ENCODE peak calls at places on chromosome 4, in four cellular contexts. W is uterus, K is adrenal gland, E is tibial artery. Y is an unnamed sample.

GRCh38 chr4:47383829-47384427 is 79.6 kb downstream of the COMMD8 start:
- DNase-seq in W (no peak), K (no peak), E (no peak), Y (no peak)

GRCh38 chr4:119059221-119059620 is 76.4 kb upstream of the MYOZ2 start:
- DNase-seq in W (no peak), K (no peak), E (no peak), Y (no peak)

GRCh38 chr4:41044165-41044564 is 170.2 kb downstream of the APBB2 start:
- DNase-seq in W (no peak), K (no peak), E (no peak), Y (no peak)

GRCh38 chr4:139763205-139763604 is 97.6 kb downstream of the MGST2 start:
- DNase-seq in W (no peak), K (no peak), E (no peak), Y (no peak)

GRCh38 chr4:4386296-4386735 is 586 bp upstream of the NSG1 start:
- DNase-seq in W (no peak), K (no peak), E (no peak), Y (no peak)

GRCh38 chr4:123257563-123257962 is 139.0 kb upstream of the SPRY1 start:
- DNase-seq in W (no peak), K (no peak), E (no peak), Y (no peak)

GRCh38 chr4:39464886-39465501 is 6.1 kb downstream of the LIAS start:
- DNase-seq in W (no peak), K (no peak), E (no peak), Y (no peak)

GRCh38 chr4:150510176-150510875 is 71.6 kb upstream of the MAB21L2 start:
- DNase-seq in W (no peak), K (no peak), E (no peak), Y (no peak)

GRCh38 chr4:54589586-54589985 is 68.2 kb upstream of the KIT start:
- DNase-seq in W (no peak), K (no peak), E (no peak), Y (no peak)
- H3K27ac ChIP-seq in W (no peak overlapping the region), K (no peak overlapping the region), E (no peak overlapping the region), Y (no peak overlapping the region)

GRCh38 chr4:141675384-141675783 is 39.0 kb downstream of the IL15 start:
- DNase-seq in W (no peak), K (no peak), E (no peak), Y (no peak)
- TF ChIP-seq CTCF in W (no peak), K (no peak), E (no peak), Y (no peak)

GRCh38 chr4:99027304-99027703 is 31.8 kb downstream of the METAP1 start:
- DNase-seq in W (no peak), K (no peak), E (no peak), Y (no peak)
- H3K4me1 ChIP-seq in W (no peaks in the 10 kb centered on the region), K (no peaks in the 10 kb centered on the region), E (peaks cover 6% of the 10 kb centered on the region), Y (no peaks in the 10 kb centered on the region)

GRCh38 chr4:8029689-8030088 is 90.0 kb upstream of the AFAP1 start:
- DNase-seq in W (no peak), K (no peak), E (no peak), Y (no peak)
- H3K27ac ChIP-seq in W (no peak overlapping the region), K (no peak overlapping the region), E (no peak overlapping the region), Y (no peak overlapping the region)

DNA sequence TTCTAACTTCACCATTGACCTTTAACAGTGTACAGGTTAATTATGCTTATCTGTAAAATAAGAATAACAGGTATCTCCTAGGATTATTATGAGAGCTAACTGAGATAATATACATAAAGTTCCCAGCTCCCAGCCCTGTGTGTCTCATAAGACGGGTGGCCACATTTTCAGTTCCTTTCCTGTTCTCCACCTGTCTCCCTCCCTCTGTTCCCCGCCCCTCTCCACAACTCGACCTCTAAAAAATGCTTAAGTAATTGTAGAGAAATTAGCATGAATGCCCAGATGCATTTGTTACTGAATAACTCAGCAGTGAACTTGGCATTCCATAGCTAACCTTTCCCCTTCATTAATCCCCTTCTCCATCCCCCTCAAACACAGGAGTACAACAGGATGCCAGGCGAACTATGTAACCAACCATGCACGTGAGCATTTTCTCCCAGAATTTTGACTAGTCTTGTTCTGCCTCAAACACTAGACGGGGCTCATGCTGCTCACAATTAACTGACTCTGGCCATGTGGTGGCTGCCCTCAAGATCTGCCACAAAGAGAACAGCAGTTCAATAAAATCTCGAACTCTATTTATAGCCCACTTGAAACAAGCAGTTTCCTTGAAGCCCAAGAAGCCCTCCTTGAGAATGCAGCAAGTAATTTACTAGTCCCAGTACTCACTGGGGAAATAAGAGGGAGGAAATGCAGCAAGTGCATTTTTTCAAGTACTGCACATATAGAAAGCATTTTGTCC is 351.2 kb downstream of the ARHGAP24 start:
- DNase-seq in W (no peak), K (no peak), E (peak; percentile 25), Y (no peak)
- TF ChIP-seq CTCF in W (no peak), K (no peak), E (peak; percentile 35), Y (no peak)

GRCh38 chr4:23878912-23879732 is 10.7 kb downstream of the PPARGC1A start:
- DNase-seq in W (no peak), K (no peak), E (no peak), Y (no peak)
- H3K4me1 ChIP-seq in W (no peaks in the 10 kb centered on the region), K (peaks cover 3% of the 10 kb centered on the region), E (peaks cover 4% of the 10 kb centered on the region), Y (no peaks in the 10 kb centered on the region)

GRCh38 chr4:73703320-73703719 is 37.0 kb upstream of the CXCL8 start:
- DNase-seq in W (no peak), K (no peak), E (no peak), Y (no peak)

GRCh38 chr4:73704314-73705055 is 35.9 kb upstream of the CXCL8 start:
- DNase-seq in W (peak; percentile 83), K (peak; percentile 79), E (peak; percentile 87), Y (peak; percentile 89)

GRCh38 chr4:73701116-73701515 is 39.3 kb upstream of the CXCL8 start:
- DNase-seq in W (no peak), K (peak; percentile 18), E (no peak), Y (no peak)

GRCh38 chr4:73705056-73705432 is 35.3 kb upstream of the CXCL8 start:
- DNase-seq in W (no peak), K (no peak), E (no peak), Y (no peak)

GRCh38 chr4:73702796-73703287 is 37.5 kb upstream of the CXCL8 start:
- DNase-seq in W (no peak), K (no peak), E (no peak), Y (no peak)
- H3K27ac ChIP-seq in W (no peak overlapping the region), K (no peak overlapping the region), E (no peak overlapping the region), Y (no peak overlapping the region)

DNA sequence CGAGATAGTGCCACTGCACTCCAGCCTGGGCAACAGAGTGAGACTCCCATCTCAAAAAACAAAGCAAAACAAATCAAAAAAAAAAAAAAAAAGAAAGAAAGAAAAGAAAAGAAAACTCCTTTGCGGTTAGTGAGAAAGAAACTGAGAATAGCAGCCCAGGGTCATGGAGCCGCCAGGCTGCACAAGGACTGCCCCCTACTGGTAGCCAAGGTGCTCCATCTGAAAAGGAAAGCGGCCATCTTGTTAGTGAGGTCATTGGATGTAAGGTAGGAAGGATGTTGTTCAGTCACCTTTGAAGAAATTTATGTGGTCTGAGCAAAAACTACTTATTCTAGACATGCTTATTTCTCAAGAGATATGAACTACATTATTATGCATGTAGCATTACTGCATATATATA is 660.6 kb upstream of the TENM3 start:
- DNase-seq in W (no peak), K (no peak), E (no peak), Y (no peak)
- TF ChIP-seq CTCF in W (no peak), K (no peak), E (no peak), Y (no peak)